ENCODE peak calls at places on chromosomes 11 and 22, in four cellular contexts. U, L, W and A are unnamed samples.

GRCh38 chr11:396948-397548 is 3.0 kb downstream of the PKP3 start:
- DNase-seq in W (no peak), L (peak), U (peak), A (no peak)

GRCh38 chr11:102990145-102990544 is 34.6 kb upstream of the MMP13 start:
- DNase-seq in L (no peak), W (no peak), U (no peak), A (no peak)

GRCh38 chr11:124748481-124749338 is 3.3 kb downstream of the VSIG2 start:
- DNase-seq in L (no peak), W (no peak), U (peak), A (no peak)

GRCh38 chr11:47800759-47801158 is 33.6 kb upstream of the FNBP4 start:
- DNase-seq in L (no peak), U (no peak), W (no peak), A (no peak)

GRCh38 chr22:17906978-17907730 is 117.2 kb downstream of the MICAL3 start:
- DNase-seq in W (no peak), U (no peak), L (no peak), A (no peak)

GRCh38 chr11:31487848-31488247 is 21.6 kb downstream of the IMMP1L start:
- DNase-seq in U (peak), W (no peak), L (no peak), A (peak)

GRCh38 chr11:26778000-26778757 is 56.3 kb upstream of the SLC5A12 start:
- DNase-seq in L (no peak), U (no peak), W (no peak), A (no peak)

GRCh38 chr11:77346906-77347603 is 45.6 kb upstream of the GDPD4 start:
- DNase-seq in W (no peak), U (no peak), L (no peak), A (no peak)

GRCh38 chr11:117199061-117199915 is at the start of gene TAGLN:
- DNase-seq in W (no peak), U (peak), L (peak), A (no peak)

GRCh38 chr11:69355346-69355940 is 61.5 kb downstream of the MYEOV start:
- DNase-seq in W (no peak), L (no peak), U (no peak), A (no peak)

GRCh38 chr11:109390752-109391151 is 31.2 kb upstream of the C11orf87 start:
- DNase-seq in L (no peak), U (no peak), W (no peak), A (no peak)
- H3K27ac ChIP-seq in L (no peak), U (no peak), W (no peak), A (no peak)

DNA sequence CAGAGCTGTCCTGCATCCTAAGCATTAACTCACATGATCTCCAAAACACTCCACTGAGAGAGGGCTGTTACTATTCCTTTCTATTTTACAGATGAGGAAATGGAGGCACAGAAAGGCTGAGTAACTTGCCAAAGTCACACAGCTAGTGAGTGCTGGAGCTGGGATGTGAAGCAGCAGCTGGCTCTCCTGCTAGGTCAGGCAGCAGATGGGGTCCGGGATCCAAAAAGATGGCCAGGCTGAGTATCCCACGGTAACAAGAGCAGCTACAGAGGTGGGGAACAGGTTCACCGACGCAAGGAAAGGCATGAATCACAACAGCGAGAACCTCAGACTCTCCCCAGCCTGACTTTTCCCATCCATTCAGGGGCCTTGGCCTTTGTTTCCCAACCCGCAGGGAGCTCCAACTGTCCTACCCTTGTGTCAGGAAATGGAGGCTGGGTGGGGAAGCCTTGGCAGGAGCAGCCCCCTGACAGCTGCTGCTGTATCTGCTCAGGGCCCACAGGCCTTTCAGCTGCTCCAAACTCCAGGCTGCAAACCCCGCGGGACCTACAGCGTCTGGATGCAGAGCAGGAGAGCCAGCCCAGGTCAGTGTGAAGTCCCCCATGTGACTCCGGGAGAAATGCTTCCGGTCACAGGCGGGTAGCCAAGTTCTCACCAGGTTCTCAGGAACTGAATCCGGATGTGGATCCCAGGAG is 29.5 kb downstream of the DKK3 start:
- DNase-seq in W (no peak), U (peak), L (peak), A (no peak)
- H3K27ac ChIP-seq in W (no peak), U (peak), L (peak), A (no peak)

GRCh38 chr11:65585396-65586246 is 9.8 kb downstream of the EHBP1L1 start:
- DNase-seq in L (peak), U (no peak), W (no peak), A (no peak)

GRCh38 chr11:65586676-65587075 is 8.9 kb downstream of the KCNK7 start:
- DNase-seq in W (no peak), L (peak), U (no peak), A (no peak)

GRCh38 chr11:65584102-65584501 is 8.2 kb downstream of the EHBP1L1 start:
- DNase-seq in W (no peak), U (no peak), L (peak), A (no peak)

GRCh38 chr11:65584723-65585171 is 8.9 kb downstream of the EHBP1L1 start:
- DNase-seq in L (peak), W (no peak), U (no peak), A (no peak)

GRCh38 chr11:65586247-65586630 is 9.4 kb downstream of the KCNK7 start:
- DNase-seq in W (no peak), U (no peak), L (no peak), A (no peak)
- H3K27ac ChIP-seq in W (peak), U (peak), L (peak), A (peak)

DNA sequence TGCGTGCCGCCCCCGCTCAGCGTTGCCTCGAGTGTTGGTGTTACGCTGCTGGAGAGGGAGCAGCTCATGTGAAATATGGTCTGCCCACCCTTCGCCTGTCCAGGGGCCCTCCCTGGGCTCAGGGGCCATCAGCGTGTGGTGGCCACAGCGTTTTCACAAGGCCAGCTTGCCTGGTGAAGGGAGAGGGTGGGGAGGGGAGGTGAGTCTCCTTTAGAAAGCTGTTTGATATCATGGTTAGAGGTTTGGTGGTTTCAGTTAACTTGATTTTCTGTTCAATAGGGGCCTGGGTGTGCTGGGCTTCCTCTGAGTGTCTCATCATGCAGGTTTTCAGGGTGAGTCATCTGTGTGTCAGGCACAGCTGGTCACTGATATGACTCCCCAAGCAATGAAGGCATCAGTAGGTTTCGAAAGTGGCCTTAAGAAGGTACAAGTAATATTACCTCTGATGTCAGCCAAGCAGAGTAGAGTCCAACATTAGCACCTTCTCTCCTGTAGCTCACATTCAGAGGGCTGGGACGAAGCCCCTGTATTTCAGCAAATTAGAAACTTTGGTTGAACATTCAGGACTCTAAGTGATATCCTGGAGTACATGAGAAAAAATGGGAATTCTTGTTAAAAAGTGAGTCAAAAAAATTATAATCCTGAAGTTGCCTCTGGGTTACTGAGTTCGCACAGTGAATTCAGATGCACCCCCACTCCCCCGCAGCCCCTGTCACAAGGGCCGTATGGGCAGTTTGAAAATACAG is 172.5 kb downstream of the TBC1D22A start:
- DNase-seq in U (peak), L (no peak), W (peak), A (peak)
- H3K27ac ChIP-seq in U (peak), L (no peak), W (peak), A (peak)

GRCh38 chr11:84218318-84218717 is 932.2 kb upstream of the CCDC90B start:
- DNase-seq in U (no peak), L (no peak), W (no peak), A (no peak)

GRCh38 chr11:84212467-84213390 is 926.6 kb upstream of the CCDC90B start:
- DNase-seq in W (no peak), L (no peak), U (no peak), A (no peak)

GRCh38 chr11:84214557-84214956 is 928.4 kb upstream of the CCDC90B start:
- DNase-seq in L (no peak), W (no peak), U (no peak), A (no peak)

GRCh38 chr11:84215671-84216070 is 929.5 kb upstream of the CCDC90B start:
- DNase-seq in U (no peak), W (no peak), L (no peak), A (no peak)
- H3K27ac ChIP-seq in U (no peak), W (no peak), L (no peak), A (no peak)

GRCh38 chr11:75554258-75555022 is 7.6 kb upstream of the SERPINH1 start:
- DNase-seq in W (no peak), U (peak), L (peak), A (no peak)

GRCh38 chr11:75553889-75554257 is 8.2 kb upstream of the SERPINH1 start:
- DNase-seq in L (no peak), U (no peak), W (no peak), A (no peak)

GRCh38 chr11:75549370-75549958 is 12.6 kb upstream of the SERPINH1 start:
- DNase-seq in L (no peak), W (no peak), U (no peak), A (no peak)

GRCh38 chr11:75555079-75555811 is 6.8 kb upstream of the SERPINH1 start:
- DNase-seq in W (no peak), L (no peak), U (no peak), A (no peak)

DNA sequence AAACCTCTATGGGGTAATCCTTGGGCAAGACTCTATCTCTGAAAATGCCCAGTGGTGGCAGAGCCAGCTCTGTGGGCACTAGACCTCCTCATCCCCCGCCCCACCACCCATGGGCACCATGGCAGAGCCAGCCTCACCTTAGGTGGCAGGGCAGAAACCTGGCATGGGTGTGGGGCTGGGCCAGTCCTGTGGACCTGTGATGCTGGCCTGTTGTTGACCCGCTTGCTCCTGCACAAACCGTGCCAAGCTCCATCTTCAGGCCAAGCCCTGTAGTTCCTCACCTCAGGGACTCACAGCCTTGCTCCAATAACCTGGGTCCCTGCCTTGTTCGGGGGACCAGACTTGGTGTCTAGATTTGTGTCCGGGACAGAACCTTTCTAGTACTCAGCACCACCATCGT is 8.9 kb upstream of the SERPINH1 start:
- DNase-seq in L (peak), U (no peak), W (no peak), A (no peak)
- H3K27ac ChIP-seq in L (no peak), U (no peak), W (no peak), A (no peak)

GRCh38 chr11:3971756-3972404 is 116.4 kb downstream of the STIM1 start:
- DNase-seq in W (no peak), U (no peak), L (no peak), A (no peak)
- H3K27ac ChIP-seq in W (no peak), U (no peak), L (no peak), A (no peak)

DNA sequence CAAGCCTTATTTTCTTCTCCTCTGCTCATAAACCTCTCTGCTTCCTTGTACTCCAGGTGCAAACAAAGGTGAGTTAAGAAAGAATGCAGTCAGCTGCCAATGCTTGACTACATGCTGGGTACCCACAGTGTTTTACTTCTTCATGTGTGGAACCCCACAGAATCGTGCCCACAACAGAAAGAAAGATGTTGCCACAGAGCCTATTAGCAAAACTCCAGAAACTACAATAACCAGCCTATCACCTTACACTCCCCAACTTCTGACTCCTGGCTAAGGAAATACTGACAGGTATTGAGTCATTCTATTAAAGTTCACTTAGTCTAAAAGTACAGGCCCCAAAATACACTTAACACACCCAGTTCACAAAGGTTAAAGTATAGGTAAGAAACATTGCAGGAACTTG is 56.9 kb upstream of the CCDC89 start:
- DNase-seq in W (no peak), L (no peak), U (no peak), A (peak)
- H3K27ac ChIP-seq in W (no peak), L (no peak), U (no peak), A (peak)